ENCODE peak calls at places on chromosome 5, in seven cellular contexts. J is NCI-H1105 treated with DMSO at 0.1 percent for 48 hours, T is nucleus accumbens, F is midbrain, B is endothelial cell, S is bronchial epithelial cell, H is iris pigment epithelial cell. O is an unnamed sample.

GRCh38 chr5:90000351-90000750 is 409.2 kb downstream of the CETN3 start:
- DNase-seq in J (no peak), T (no peak), F (no peak), B (no peak), S (no peak), H (no peak), O (peak; percentile 29)

GRCh38 chr5:65926893-65927292 is 518 bp downstream of the ERBIN start:
- DNase-seq in J (no peak), T (no peak), F (no peak), B (no peak), S (peak; percentile 22), H (peak; percentile 26), O (peak; percentile 57)

GRCh38 chr5:136051486-136052220 is 22.9 kb downstream of the TGFBI start:
- DNase-seq in J (no peak), T (no peak), F (no peak), B (no peak), S (no peak), H (no peak), O (no peak)

GRCh38 chr5:175347027-175347426 is 97.0 kb downstream of the DRD1 start:
- DNase-seq in J (no peak), T (no peak), F (no peak), B (no peak), S (peak; percentile 83), H (peak; percentile 28), O (peak; percentile 5)

GRCh38 chr5:113204525-113205161 is 228.0 kb downstream of the DCP2 start:
- DNase-seq in J (no peak), T (no peak), F (peak; percentile 50), B (no peak), S (peak; percentile 89), H (peak; percentile 77), O (peak; percentile 89)

GRCh38 chr5:55338092-55338613 is 30.4 kb downstream of the MTREX start:
- DNase-seq in J (no peak), T (no peak), F (no peak), B (no peak), S (no peak), H (no peak), O (no peak)

GRCh38 chr5:162852145-162852544 is 585.2 kb upstream of the CCNG1 start:
- DNase-seq in J (no peak), T (no peak), F (no peak), B (no peak), S (no peak), H (no peak), O (no peak)

GRCh38 chr5:3026651-3027050 is 275.2 kb upstream of the IRX2 start:
- DNase-seq in J (no peak), T (no peak), F (no peak), B (no peak), S (no peak), H (no peak), O (no peak)

GRCh38 chr5:171848487-171848886 is 62.9 kb downstream of the SMIM23 start:
- DNase-seq in J (no peak), T (no peak), F (no peak), B (no peak), S (no peak), H (no peak), O (no peak)

GRCh38 chr5:91956738-91957137 is 573.6 kb upstream of the ARRDC3 start:
- DNase-seq in J (peak; percentile 41), T (no peak), F (no peak), B (no peak), S (no peak), H (no peak), O (peak; percentile 78)

GRCh38 chr5:172362755-172363154 is 79.2 kb upstream of the UBTD2 start:
- DNase-seq in J (no peak), T (no peak), F (no peak), B (no peak), S (peak; percentile 15), H (no peak), O (no peak)

GRCh38 chr5:176407456-176408244 is 8.7 kb downstream of the CLTB start:
- DNase-seq in J (no peak), T (no peak), F (no peak), B (no peak), S (no peak), H (no peak), O (no peak)

GRCh38 chr5:80507663-80508062 is 19.8 kb downstream of the FAM151B start:
- DNase-seq in J (no peak), T (no peak), F (no peak), B (no peak), S (no peak), H (no peak), O (no peak)

GRCh38 chr5:177124486-177124991 is 9.0 kb upstream of the NSD1 start:
- DNase-seq in J (no peak), T (no peak), F (no peak), B (no peak), S (peak; percentile 41), H (no peak), O (peak; percentile 47)

GRCh38 chr5:120454094-120454798 is 9.9 kb upstream of the PRR16 start:
- DNase-seq in J (no peak), T (no peak), F (no peak), B (no peak), S (peak; percentile 36), H (peak; percentile 93), O (no peak)

GRCh38 chr5:142782976-142783539 is 12.9 kb downstream of the ARHGAP26 start:
- DNase-seq in J (no peak), T (no peak), F (no peak), B (no peak), S (no peak), H (no peak), O (no peak)

GRCh38 chr5:32810812-32811211 is 99.7 kb downstream of the NPR3 start:
- DNase-seq in J (no peak), T (no peak), F (no peak), B (no peak), S (no peak), H (peak; percentile 73), O (no peak)

GRCh38 chr5:93874491-93874890 is 133.1 kb upstream of the POU5F2 start:
- DNase-seq in J (no peak), T (no peak), F (no peak), B (no peak), S (no peak), H (peak; percentile 38), O (no peak)

GRCh38 chr5:17094830-17095229 is 122.6 kb upstream of the BASP1 start:
- DNase-seq in J (no peak), T (no peak), F (no peak), B (no peak), S (peak; percentile 48), H (peak; percentile 32), O (no peak)

O was measured in NCI-H69.